ENCODE peak calls at places on chromosomes 13 and 19, in nine cellular contexts. N, F, M, R, C, P, T, B and J are unnamed samples. For H3K9me2, the result is how much of the 10 kb centered on the place peaks cover.

GRCh38 chr19:12521996-12522395 is 29.3 kb downstream of the ZNF564 start:
- DNase-seq in N (no peak), F (no peak), M (peak), R (no peak), C (no peak), P (no peak), T (no peak), B (peak), J (peak)

GRCh38 chr13:32535140-32535539 is 3.5 kb downstream of the N4BP2L2 start:
- DNase-seq in N (no peak), F (no peak), M (no peak), R (no peak), C (no peak), P (no peak), T (peak), B (no peak), J (no peak)

GRCh38 chr13:24008679-24009078 is 111.4 kb upstream of the C1QTNF9B start:
- DNase-seq in N (no peak), F (no peak), M (no peak), R (no peak), C (peak), P (no peak), T (peak), B (no peak), J (no peak)

GRCh38 chr13:93039131-93039530 is 187.5 kb upstream of the GPC6 start:
- DNase-seq in N (no peak), F (no peak), M (no peak), R (no peak), C (no peak), P (no peak), T (peak), B (no peak), J (no peak)

GRCh38 chr13:32264407-32264806 is 50.8 kb downstream of the ZAR1L start:
- DNase-seq in N (no peak), F (no peak), M (no peak), R (no peak), C (peak), P (no peak), T (no peak), B (no peak), J (no peak)

GRCh38 chr13:33262997-33263396 is 22.6 kb downstream of the STARD13 start:
- DNase-seq in N (no peak), F (no peak), M (no peak), R (no peak), C (no peak), P (no peak), T (no peak), B (no peak), J (peak)

GRCh38 chr13:63351081-63351480 is 1935.4 kb upstream of the PCDH20 start:
- DNase-seq in N (no peak), F (no peak), M (no peak), R (no peak), C (no peak), P (no peak), T (no peak), B (no peak), J (no peak)

GRCh38 chr13:46129124-46129523 is 24.3 kb upstream of the CPB2 start:
- DNase-seq in N (no peak), F (no peak), M (no peak), R (no peak), C (no peak), P (no peak), T (no peak), B (no peak), J (no peak)

GRCh38 chr13:41231786-41232185 is 31.6 kb downstream of the MTRF1 start:
- DNase-seq in N (no peak), F (no peak), M (no peak), R (no peak), C (no peak), P (peak), T (no peak), B (no peak), J (no peak)

GRCh38 chr19:39941615-39942507 is 7.4 kb upstream of the FCGBP start:
- DNase-seq in N (peak), F (no peak), M (peak), R (no peak), C (peak), P (no peak), T (no peak), B (no peak), J (peak)

GRCh38 chr13:79459906-79460305 is 21.0 kb upstream of the NDFIP2 start:
- DNase-seq in N (peak), F (no peak), M (no peak), R (no peak), C (peak), P (no peak), T (no peak), B (no peak), J (no peak)

GRCh38 chr19:571127-571974 is 1.0 kb upstream of the BSG start:
- DNase-seq in N (peak), F (no peak), M (peak), R (no peak), C (peak), P (peak), T (peak), B (peak), J (peak)

GRCh38 chr13:28579334-28579733 is 79.6 kb upstream of the POMP start:
- DNase-seq in N (no peak), F (no peak), M (no peak), R (no peak), C (no peak), P (no peak), T (no peak), B (peak), J (no peak)

DNA sequence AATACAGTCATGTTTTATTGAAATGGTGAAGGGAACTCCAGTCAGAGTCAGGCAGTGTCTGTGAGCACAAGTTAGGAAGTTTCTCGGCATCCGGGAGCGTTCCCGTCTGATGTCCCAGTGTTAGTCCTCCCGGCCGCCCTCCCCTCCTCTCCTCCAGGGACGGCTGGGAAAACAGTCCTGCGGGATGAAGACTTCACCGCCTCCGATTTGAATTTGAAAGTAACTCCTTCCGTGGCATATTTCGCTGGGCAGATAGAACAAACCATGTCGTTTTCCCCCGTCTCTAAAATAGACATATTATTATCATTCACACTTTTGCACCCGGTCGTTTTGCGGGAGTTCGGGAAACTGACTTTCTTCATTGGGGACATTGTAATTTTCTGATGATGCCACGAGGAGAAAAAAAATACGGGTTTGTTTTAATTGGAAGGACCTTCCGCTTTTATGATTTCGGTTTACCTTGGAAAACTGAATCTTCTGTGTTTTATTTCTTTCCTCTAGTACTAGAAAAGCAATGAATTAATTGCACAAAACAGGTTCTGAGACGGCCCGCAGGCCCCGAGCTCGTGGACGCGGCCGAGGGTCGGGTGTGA is 76.6 kb downstream of the ZIC5 start:
- DNase-seq in N (no peak), F (peak), M (no peak), R (no peak), C (no peak), P (no peak), T (peak), B (peak), J (no peak)
- H3K9me2 ChIP-seq in N (under half), F (under half), M (under half), R (under half), C (under half), P (under half), T (under half), B (under half), J (under half)

DNA sequence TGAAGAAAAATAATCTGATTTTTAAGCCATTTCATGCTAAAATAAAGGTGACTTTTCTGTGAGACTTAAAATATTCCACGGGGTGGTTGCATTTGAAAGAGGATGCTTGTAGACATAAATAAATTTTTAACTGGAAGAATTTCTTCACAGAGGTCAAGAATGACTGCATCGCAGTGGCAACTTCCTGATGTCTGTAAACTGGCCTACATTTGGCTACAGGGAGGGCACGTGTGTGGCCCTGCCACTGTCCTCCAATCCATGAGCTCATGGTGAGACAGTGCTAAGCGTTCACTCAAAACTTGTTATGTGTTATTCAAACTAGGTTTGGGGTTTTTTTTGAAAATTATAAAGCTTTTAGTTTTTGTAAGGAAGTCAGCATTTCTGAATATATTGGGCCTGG is 1089.3 kb downstream of the EFNB2 start:
- DNase-seq in N (no peak), F (no peak), M (no peak), R (no peak), C (no peak), P (no peak), T (no peak), B (no peak), J (no peak)
- H3K9me2 ChIP-seq in N (under half), F (under half), M (under half), R (under half), C (under half), P (under half), T (under half), B (under half), J (under half)

GRCh38 chr19:49891393-49891792 is 5.3 kb downstream of the IL4I1 start:
- DNase-seq in N (no peak), F (no peak), M (no peak), R (no peak), C (no peak), P (no peak), T (no peak), B (no peak), J (no peak)

GRCh38 chr19:49894011-49894664 is 2.5 kb downstream of the IL4I1 start:
- DNase-seq in N (no peak), F (no peak), M (no peak), R (no peak), C (no peak), P (no peak), T (no peak), B (no peak), J (no peak)

GRCh38 chr19:49894879-49895565 is 1.7 kb downstream of the IL4I1 start:
- DNase-seq in N (no peak), F (no peak), M (no peak), R (no peak), C (no peak), P (no peak), T (no peak), B (no peak), J (no peak)

GRCh38 chr19:49892716-49893115 is 4.0 kb downstream of the IL4I1 start:
- DNase-seq in N (no peak), F (no peak), M (no peak), R (no peak), C (no peak), P (no peak), T (no peak), B (no peak), J (no peak)

DNA sequence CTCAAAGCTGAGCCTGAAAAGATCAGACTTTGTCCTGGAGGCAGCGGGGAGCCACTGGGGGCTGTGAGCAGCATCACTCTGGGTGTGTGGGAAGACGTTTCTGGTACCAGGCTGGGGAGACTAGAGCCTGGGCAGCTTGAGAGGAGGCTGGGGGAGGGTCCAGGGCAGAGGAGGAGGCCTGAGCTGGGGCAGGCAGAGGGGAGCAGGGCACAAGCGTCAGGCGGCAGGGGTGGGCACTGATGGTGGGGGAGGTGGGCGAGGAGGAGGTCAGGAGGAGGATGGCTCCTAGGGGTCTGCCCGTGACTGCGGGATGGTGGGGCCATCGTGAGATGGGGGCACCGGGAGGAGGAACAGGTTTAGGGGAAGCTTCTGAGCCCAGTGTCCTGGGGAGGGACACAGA is 3.6 kb downstream of the IL4I1 start:
- DNase-seq in N (no peak), F (no peak), M (no peak), R (no peak), C (no peak), P (no peak), T (no peak), B (no peak), J (no peak)
- H3K9me2 ChIP-seq in N (under half), F (under half), M (under half), R (under half), C (under half), P (under half), T (under half), B (under half), J (under half)

DNA sequence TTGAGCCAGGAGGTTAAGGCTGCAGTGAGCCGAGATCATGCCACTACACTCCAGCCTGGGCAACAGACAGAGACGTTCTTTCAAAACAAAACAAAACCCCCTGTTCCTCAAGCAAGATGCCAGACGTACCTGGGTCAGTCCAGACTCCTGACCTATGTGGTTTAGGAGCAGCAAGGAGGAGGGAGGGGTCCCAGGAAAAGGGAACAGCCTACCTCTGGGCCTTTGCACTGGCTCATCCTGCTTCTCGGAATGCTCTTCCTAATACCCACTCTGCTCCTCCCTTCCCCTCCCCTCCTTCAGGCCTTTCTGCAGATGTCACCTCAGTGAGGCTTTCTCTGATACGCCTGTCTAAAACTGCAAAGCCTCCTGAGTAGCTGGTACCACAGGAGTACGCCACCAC is 9.5 kb downstream of the RINL start:
- DNase-seq in N (no peak), F (no peak), M (no peak), R (no peak), C (no peak), P (no peak), T (no peak), B (no peak), J (no peak)
- H3K9me2 ChIP-seq in N (under half), F (under half), M (under half), R (under half), C (under half), P (under half), T (under half), B (under half), J (under half)

GRCh38 chr19:31874313-31874712 is 471.1 kb upstream of the ZNF507 start:
- DNase-seq in N (no peak), F (no peak), M (no peak), R (no peak), C (no peak), P (no peak), T (no peak), B (no peak), J (no peak)
- H3K9me2 ChIP-seq in N (under half), F (under half), M (under half), R (under half), C (under half), P (under half), T (under half), B (under half), J (under half)

GRCh38 chr19:23190341-23190740 is 59.9 kb downstream of the ZNF724 start:
- DNase-seq in N (no peak), F (no peak), M (no peak), R (no peak), C (no peak), P (no peak), T (no peak), B (no peak), J (no peak)
- H3K9me2 ChIP-seq in N (under half), F (under half), M (under half), R (under half), C (under half), P (under half), T (under half), B (under half), J (under half)